ENCODE peak calls at places on chromosomes 12 and 14, in five cellular contexts. One of them, this sample, is unnamed.

GRCh38 chr14:22432348-22432976 is 156.6 kb downstream of the DAD1 start:
- DNase-seq in DND-41: no peak
- DNase-seq in PC-3: peak; percentile 97
- DNase-seq in neural progenitor cell: no peak
- DNase-seq in IMR-90: peak; percentile 84
- DNase-seq in this sample: no peak

GRCh38 chr12:53224268-53224896 is 7.6 kb downstream of the RARG start:
- DNase-seq in DND-41: no peak
- DNase-seq in neural progenitor cell: peak; percentile 70
- DNase-seq in IMR-90: no peak
- DNase-seq in PC-3: peak; percentile 61
- DNase-seq in this sample: peak; percentile 95

GRCh38 chr14:38755036-38755435 is 348.0 kb downstream of the SEC23A start:
- DNase-seq in neural progenitor cell: peak; percentile 33
- DNase-seq in DND-41: no peak
- DNase-seq in PC-3: no peak
- DNase-seq in IMR-90: no peak
- DNase-seq in this sample: no peak

GRCh38 chr12:80512781-80513180 is 68.7 kb downstream of the PTPRQ start:
- DNase-seq in DND-41: no peak
- DNase-seq in neural progenitor cell: no peak
- DNase-seq in PC-3: no peak
- DNase-seq in IMR-90: no peak
- DNase-seq in this sample: peak; percentile 54

GRCh38 chr12:80068173-80068572 is 31.2 kb upstream of the OTOGL start:
- DNase-seq in IMR-90: no peak
- DNase-seq in neural progenitor cell: peak; percentile 39
- DNase-seq in PC-3: no peak
- DNase-seq in DND-41: no peak
- DNase-seq in this sample: peak; percentile 88

GRCh38 chr12:17371491-17372290 is 718.3 kb downstream of the RERGL start:
- DNase-seq in IMR-90: no peak
- DNase-seq in PC-3: no peak
- DNase-seq in DND-41: no peak
- DNase-seq in neural progenitor cell: no peak
- DNase-seq in this sample: no peak

GRCh38 chr12:126684703-126685102 is 1582.3 kb upstream of the TMEM132C start:
- DNase-seq in DND-41: no peak
- DNase-seq in IMR-90: no peak
- DNase-seq in PC-3: no peak
- DNase-seq in neural progenitor cell: no peak
- DNase-seq in this sample: no peak

GRCh38 chr12:34599530-34600513 is 577.5 kb downstream of the ALG10 start:
- DNase-seq in PC-3: no peak
- DNase-seq in DND-41: no peak
- DNase-seq in neural progenitor cell: no peak
- DNase-seq in IMR-90: no peak
- DNase-seq in this sample: no peak

GRCh38 chr12:48739618-48740269 is 23.2 kb upstream of the CCNT1 start:
- DNase-seq in neural progenitor cell: no peak
- DNase-seq in PC-3: no peak
- DNase-seq in DND-41: no peak
- DNase-seq in IMR-90: no peak
- DNase-seq in this sample: no peak

GRCh38 chr14:57266060-57266459 is 2.6 kb downstream of the EXOC5 start:
- DNase-seq in neural progenitor cell: no peak
- DNase-seq in DND-41: no peak
- DNase-seq in IMR-90: peak; percentile 13
- DNase-seq in PC-3: peak; percentile 26
- DNase-seq in this sample: no peak

GRCh38 chr12:3224530-3224903 is 147.3 kb downstream of the TSPAN9 start:
- DNase-seq in IMR-90: no peak
- DNase-seq in PC-3: no peak
- DNase-seq in neural progenitor cell: no peak
- DNase-seq in DND-41: peak; percentile 62
- DNase-seq in this sample: no peak

GRCh38 chr14:58108717-58109116 is 43.3 kb downstream of the ARMH4 start:
- DNase-seq in PC-3: no peak
- DNase-seq in IMR-90: no peak
- DNase-seq in neural progenitor cell: no peak
- DNase-seq in DND-41: no peak
- DNase-seq in this sample: no peak

GRCh38 chr12:39499296-39499695 is 56.4 kb upstream of the KIF21A start:
- DNase-seq in neural progenitor cell: no peak
- DNase-seq in IMR-90: no peak
- DNase-seq in PC-3: no peak
- DNase-seq in DND-41: no peak
- DNase-seq in this sample: no peak

GRCh38 chr14:72613196-72613974 is 280.5 kb downstream of the DPF3 start:
- DNase-seq in PC-3: peak; percentile 37
- DNase-seq in neural progenitor cell: no peak
- DNase-seq in IMR-90: no peak
- DNase-seq in DND-41: peak; percentile 2
- DNase-seq in this sample: peak; percentile 15

GRCh38 chr12:53499261-53500118 is at the start of gene MAP3K12:
- DNase-seq in PC-3: peak; percentile 42
- DNase-seq in neural progenitor cell: peak; percentile 89
- DNase-seq in DND-41: peak; percentile 74
- DNase-seq in IMR-90: peak; percentile 47
- DNase-seq in this sample: peak; percentile 84

GRCh38 chr12:120865094-120865493 is 39.1 kb downstream of the SPPL3 start:
- DNase-seq in neural progenitor cell: no peak
- DNase-seq in PC-3: no peak
- DNase-seq in IMR-90: no peak
- DNase-seq in DND-41: no peak
- DNase-seq in this sample: no peak

GRCh38 chr14:55201219-55202096 is 10.1 kb upstream of the DLGAP5 start:
- DNase-seq in neural progenitor cell: no peak
- DNase-seq in DND-41: no peak
- DNase-seq in IMR-90: no peak
- DNase-seq in PC-3: no peak
- DNase-seq in this sample: peak; percentile 62

GRCh38 chr14:52895000-52895399 is 55.9 kb downstream of the FERMT2 start:
- DNase-seq in DND-41: no peak
- DNase-seq in neural progenitor cell: no peak
- DNase-seq in PC-3: no peak
- DNase-seq in IMR-90: peak; percentile 66
- DNase-seq in this sample: no peak

GRCh38 chr12:13258212-13258611 is 61.7 kb downstream of the EMP1 start:
- DNase-seq in DND-41: no peak
- DNase-seq in neural progenitor cell: peak; percentile 65
- DNase-seq in IMR-90: no peak
- DNase-seq in PC-3: no peak
- DNase-seq in this sample: no peak
- H2AFZ ChIP-seq in DND-41: no peak overlapping the region
- H2AFZ ChIP-seq in neural progenitor cell: no peak overlapping the region
- H2AFZ ChIP-seq in IMR-90: no peak overlapping the region
- H2AFZ ChIP-seq in PC-3: no peak overlapping the region
- H2AFZ ChIP-seq in this sample: no peak overlapping the region

GRCh38 chr12:62637679-62638078 is 171.1 kb downstream of the MON2 start:
- DNase-seq in PC-3: no peak
- DNase-seq in neural progenitor cell: no peak
- DNase-seq in IMR-90: no peak
- DNase-seq in DND-41: no peak
- DNase-seq in this sample: peak; percentile 54

GRCh38 chr12:62642509-62642908 is 175.9 kb downstream of the MON2 start:
- DNase-seq in DND-41: no peak
- DNase-seq in neural progenitor cell: no peak
- DNase-seq in IMR-90: no peak
- DNase-seq in PC-3: no peak
- DNase-seq in this sample: no peak

GRCh38 chr12:62635630-62636029 is 169.0 kb downstream of the MON2 start:
- DNase-seq in neural progenitor cell: no peak
- DNase-seq in DND-41: no peak
- DNase-seq in PC-3: no peak
- DNase-seq in IMR-90: no peak
- DNase-seq in this sample: no peak

GRCh38 chr12:62643470-62643869 is 176.8 kb downstream of the MON2 start:
- DNase-seq in neural progenitor cell: no peak
- DNase-seq in IMR-90: peak; percentile 10
- DNase-seq in PC-3: no peak
- DNase-seq in DND-41: no peak
- DNase-seq in this sample: no peak

GRCh38 chr12:62640910-62641448 is 174.4 kb downstream of the MON2 start:
- DNase-seq in DND-41: peak; percentile 17
- DNase-seq in PC-3: peak; percentile 27
- DNase-seq in neural progenitor cell: no peak
- DNase-seq in IMR-90: peak; percentile 68
- DNase-seq in this sample: no peak
- H2AFZ ChIP-seq in DND-41: peak overlapping the region; percentile 32
- H2AFZ ChIP-seq in PC-3: no peak overlapping the region
- H2AFZ ChIP-seq in neural progenitor cell: peak overlapping the region; percentile 63
- H2AFZ ChIP-seq in IMR-90: peak overlapping the region; percentile 9
- H2AFZ ChIP-seq in this sample: no peak overlapping the region

DNA sequence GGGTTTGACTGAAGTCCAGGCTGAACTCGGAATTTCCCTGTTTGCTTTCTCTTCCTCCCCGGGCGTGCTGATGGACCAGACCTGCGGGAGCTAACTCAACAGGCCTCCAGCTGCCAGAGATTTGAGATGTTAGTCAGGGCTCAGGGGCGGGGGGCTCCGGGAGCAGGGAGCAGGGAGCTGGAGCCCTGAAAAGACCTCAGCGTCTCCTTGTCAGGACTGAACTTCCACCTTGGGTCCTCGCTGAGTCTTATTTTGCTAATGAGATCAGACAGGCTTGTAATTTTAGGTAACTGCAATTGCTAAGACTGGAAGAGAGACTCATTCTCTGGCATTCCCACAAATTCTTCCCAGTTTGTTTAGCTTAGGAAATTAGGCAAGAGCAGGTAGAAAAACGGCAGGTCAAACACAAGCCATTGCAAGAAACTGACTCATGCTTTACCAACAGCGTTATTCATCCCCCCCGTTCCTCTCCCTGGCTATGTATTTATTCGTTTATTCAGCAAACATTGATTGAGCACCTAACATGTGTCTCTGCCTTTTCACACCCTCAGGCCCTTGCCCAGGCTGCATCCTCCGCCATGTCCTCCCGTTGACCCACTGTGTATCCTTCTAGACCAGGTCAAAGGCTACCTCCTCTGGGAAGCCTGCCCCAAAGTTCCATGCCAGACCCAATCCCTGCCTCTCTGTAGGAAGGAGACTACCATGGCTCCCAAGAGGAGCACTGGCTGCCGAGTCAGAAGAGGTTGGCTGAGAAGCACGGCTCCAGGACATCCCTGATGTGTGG is 80.4 kb upstream of the DIO3 start:
- DNase-seq in DND-41: no peak
- DNase-seq in neural progenitor cell: no peak
- DNase-seq in IMR-90: peak; percentile 82
- DNase-seq in PC-3: peak; percentile 95
- DNase-seq in this sample: peak; percentile 15
- H2AFZ ChIP-seq in DND-41: no peak overlapping the region
- H2AFZ ChIP-seq in neural progenitor cell: no peak overlapping the region
- H2AFZ ChIP-seq in IMR-90: peak overlapping the region; percentile 59
- H2AFZ ChIP-seq in PC-3: peak overlapping the region; percentile 59
- H2AFZ ChIP-seq in this sample: no peak overlapping the region

DNA sequence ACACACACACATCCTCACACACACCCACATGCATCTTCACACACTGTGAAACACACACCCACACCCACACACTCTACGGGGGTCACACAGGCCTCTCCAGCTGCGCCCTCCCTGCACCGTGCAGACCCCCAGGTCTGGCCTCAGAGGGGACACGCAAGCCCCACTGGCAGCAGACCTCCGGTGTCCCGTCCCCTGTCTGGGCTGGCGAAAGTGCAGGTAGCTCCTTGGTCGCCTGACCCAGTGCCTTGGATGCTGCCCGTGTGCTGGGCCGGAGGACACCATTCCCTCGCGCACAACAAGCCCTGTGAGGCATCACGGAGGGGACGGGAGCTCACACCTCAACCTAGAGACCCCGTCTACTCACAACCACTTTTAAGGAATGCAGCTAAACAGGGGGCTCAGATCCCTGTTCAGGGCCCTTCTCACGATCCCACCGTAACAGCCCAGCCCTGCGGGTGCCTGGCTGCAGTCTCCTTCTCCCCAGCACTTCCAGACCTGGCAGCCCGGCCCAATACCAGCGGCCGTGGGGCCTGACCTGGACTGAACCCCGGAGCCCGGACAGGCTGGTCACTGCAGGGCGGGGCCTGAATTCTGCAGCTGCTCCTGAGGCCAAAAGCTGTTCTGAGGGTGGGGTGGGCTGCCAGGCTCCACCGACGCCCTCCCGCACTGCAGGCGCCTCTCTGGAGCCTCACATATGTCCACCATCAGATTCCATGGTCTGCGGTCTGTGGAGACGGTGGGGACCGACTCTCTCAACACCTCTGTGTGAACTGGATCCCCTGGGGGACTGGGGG is 42.1 kb upstream of the FZD10 start:
- DNase-seq in IMR-90: no peak
- DNase-seq in PC-3: no peak
- DNase-seq in DND-41: no peak
- DNase-seq in neural progenitor cell: no peak
- DNase-seq in this sample: no peak
- H2AFZ ChIP-seq in IMR-90: no peak overlapping the region
- H2AFZ ChIP-seq in PC-3: no peak overlapping the region
- H2AFZ ChIP-seq in DND-41: no peak overlapping the region
- H2AFZ ChIP-seq in neural progenitor cell: no peak overlapping the region
- H2AFZ ChIP-seq in this sample: no peak overlapping the region

DNA sequence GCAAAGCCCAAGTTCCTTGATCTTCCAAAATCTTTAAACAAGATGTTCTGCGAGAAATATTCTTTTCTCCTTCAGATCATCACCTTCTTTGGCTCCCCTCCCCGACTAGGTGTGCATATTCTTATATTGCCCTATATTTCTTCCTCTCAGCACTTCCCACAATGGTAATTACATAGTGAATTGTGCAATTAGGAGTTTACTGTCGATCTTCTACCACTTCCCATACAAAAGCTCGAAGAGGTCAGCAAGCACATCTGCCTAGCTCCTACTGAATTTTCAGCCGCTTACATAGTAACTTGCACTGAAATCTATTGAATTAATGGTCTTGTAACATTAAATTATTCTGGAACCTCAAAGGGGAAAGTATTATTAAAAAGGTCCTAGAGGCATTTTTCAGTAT is 16.7 kb downstream of the OSBPL8 start:
- DNase-seq in DND-41: no peak
- DNase-seq in neural progenitor cell: no peak
- DNase-seq in PC-3: no peak
- DNase-seq in IMR-90: no peak
- DNase-seq in this sample: no peak
- H2AFZ ChIP-seq in DND-41: no peak overlapping the region
- H2AFZ ChIP-seq in neural progenitor cell: no peak overlapping the region
- H2AFZ ChIP-seq in PC-3: no peak overlapping the region
- H2AFZ ChIP-seq in IMR-90: no peak overlapping the region
- H2AFZ ChIP-seq in this sample: no peak overlapping the region

GRCh38 chr12:6205761-6206160 is 5.6 kb downstream of the CD9 start:
- DNase-seq in neural progenitor cell: no peak
- DNase-seq in DND-41: no peak
- DNase-seq in PC-3: no peak
- DNase-seq in IMR-90: no peak
- DNase-seq in this sample: no peak
- H2AFZ ChIP-seq in neural progenitor cell: peak overlapping the region; percentile 86
- H2AFZ ChIP-seq in DND-41: no peak overlapping the region
- H2AFZ ChIP-seq in PC-3: no peak overlapping the region
- H2AFZ ChIP-seq in IMR-90: no peak overlapping the region
- H2AFZ ChIP-seq in this sample: no peak overlapping the region

DNA sequence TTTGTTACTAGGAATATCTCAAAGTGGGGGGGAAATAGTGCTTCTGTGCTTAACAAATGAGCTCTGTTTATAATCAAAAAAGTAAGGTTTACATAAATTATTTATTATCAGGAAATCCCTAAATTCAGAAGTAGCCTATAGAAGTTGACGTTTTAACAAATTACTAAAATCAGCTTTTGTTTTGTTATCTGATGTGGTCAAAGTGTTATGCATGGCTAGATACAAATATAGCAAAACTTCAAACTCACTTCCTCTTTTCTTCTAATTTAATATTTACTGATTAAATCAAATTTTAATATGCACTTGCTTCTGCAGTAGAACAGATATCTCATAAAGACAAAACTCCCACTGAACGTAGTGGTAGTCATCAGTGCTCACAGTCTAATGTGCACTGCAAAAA is 47.5 kb downstream of the GARIN6 start:
- DNase-seq in IMR-90: no peak
- DNase-seq in DND-41: no peak
- DNase-seq in PC-3: no peak
- DNase-seq in neural progenitor cell: no peak
- DNase-seq in this sample: no peak
- H2AFZ ChIP-seq in IMR-90: no peak overlapping the region
- H2AFZ ChIP-seq in DND-41: no peak overlapping the region
- H2AFZ ChIP-seq in PC-3: no peak overlapping the region
- H2AFZ ChIP-seq in neural progenitor cell: no peak overlapping the region
- H2AFZ ChIP-seq in this sample: no peak overlapping the region